ENCODE peak calls at places on chromosomes 3 and 15, in seven cellular contexts. Y, R, J, S, L, A and Q are unnamed samples.

GRCh38 chr3:46489406-46489805 is 8.4 kb upstream of the RTP3 start:
- DNase-seq in R (no peak), Y (no peak), A (no peak), S (no peak), L (no peak), J (no peak), Q (peak; percentile 25)

GRCh38 chr3:52507359-52507758 is 12.2 kb downstream of the STAB1 start:
- DNase-seq in R (peak; percentile 63), J (peak; percentile 41), L (no peak), A (no peak), Y (no peak), S (no peak), Q (no peak)

GRCh38 chr15:36252117-36252711 is 327.2 kb upstream of the CDIN1 start:
- DNase-seq in Y (no peak), S (no peak), J (no peak), A (no peak), R (peak; percentile 1), L (no peak), Q (no peak)

GRCh38 chr3:58482917-58483636 is 8.8 kb upstream of the KCTD6 start:
- DNase-seq in S (no peak), L (no peak), J (no peak), A (no peak), R (no peak), Y (no peak), Q (no peak)

GRCh38 chr3:53170325-53171108 is 9.5 kb downstream of the PRKCD start:
- DNase-seq in Y (no peak), R (peak; percentile 51), A (no peak), L (no peak), J (no peak), S (no peak), Q (peak; percentile 66)

GRCh38 chr3:122754867-122755835 is 38.5 kb downstream of the HSPBAP1 start:
- DNase-seq in Y (no peak), S (peak; percentile 15), R (peak; percentile 51), A (no peak), L (no peak), J (peak; percentile 67), Q (no peak)

GRCh38 chr3:30770387-30770786 is 124.1 kb downstream of the GADL1 start:
- DNase-seq in R (peak; percentile 82), L (no peak), J (peak; percentile 66), A (no peak), S (no peak), Y (peak; percentile 52), Q (peak; percentile 21)

GRCh38 chr3:134976948-134977347 is 181.9 kb downstream of the EPHB1 start:
- DNase-seq in R (no peak), Y (no peak), J (no peak), L (no peak), A (no peak), S (no peak), Q (no peak)

GRCh38 chr3:12371525-12372140 is 82.8 kb downstream of the PPARG start:
- DNase-seq in S (no peak), L (no peak), A (no peak), R (no peak), Y (no peak), J (no peak), Q (no peak)

GRCh38 chr15:78934063-78935023 is 10.5 kb downstream of the CTSH start:
- DNase-seq in R (no peak), L (no peak), S (no peak), A (no peak), Y (no peak), J (no peak), Q (peak; percentile 58)
- TF ChIP-seq EP300 in R (no peak), L (no peak), S (no peak), A (no peak), Y (no peak), J (no peak), Q (no peak)

GRCh38 chr3:104437131-104437750 is 929.5 kb upstream of the ALCAM start:
- DNase-seq in S (no peak), Y (no peak), A (no peak), J (peak; percentile 55), R (no peak), L (no peak), Q (no peak)
- TF ChIP-seq EP300 in S (no peak), Y (no peak), A (no peak), J (no peak), R (no peak), L (no peak), Q (no peak)

GRCh38 chr15:49605588-49605987 is 15.0 kb downstream of the FAM227B start:
- DNase-seq in J (no peak), S (no peak), R (no peak), L (no peak), A (no peak), Y (no peak), Q (no peak)

GRCh38 chr15:49610166-49610918 is 10.3 kb downstream of the FAM227B start:
- DNase-seq in S (no peak), J (no peak), A (no peak), Y (no peak), R (no peak), L (no peak), Q (no peak)

GRCh38 chr15:49604625-49605409 is 15.8 kb downstream of the FAM227B start:
- DNase-seq in R (no peak), S (no peak), L (no peak), J (no peak), Y (no peak), A (no peak), Q (no peak)

GRCh38 chr15:49606594-49606993 is 14.0 kb downstream of the FAM227B start:
- DNase-seq in A (no peak), R (no peak), S (no peak), Y (no peak), J (no peak), L (no peak), Q (no peak)
- TF ChIP-seq EP300 in A (no peak), R (no peak), S (no peak), Y (no peak), J (no peak), L (no peak), Q (no peak)

GRCh38 chr3:42176635-42177034 is 85.5 kb downstream of the TRAK1 start:
- DNase-seq in A (no peak), Y (no peak), J (no peak), R (no peak), L (no peak), S (no peak), Q (no peak)
- TF ChIP-seq EP300 in A (no peak), Y (no peak), J (no peak), R (no peak), L (no peak), S (no peak), Q (no peak)

DNA sequence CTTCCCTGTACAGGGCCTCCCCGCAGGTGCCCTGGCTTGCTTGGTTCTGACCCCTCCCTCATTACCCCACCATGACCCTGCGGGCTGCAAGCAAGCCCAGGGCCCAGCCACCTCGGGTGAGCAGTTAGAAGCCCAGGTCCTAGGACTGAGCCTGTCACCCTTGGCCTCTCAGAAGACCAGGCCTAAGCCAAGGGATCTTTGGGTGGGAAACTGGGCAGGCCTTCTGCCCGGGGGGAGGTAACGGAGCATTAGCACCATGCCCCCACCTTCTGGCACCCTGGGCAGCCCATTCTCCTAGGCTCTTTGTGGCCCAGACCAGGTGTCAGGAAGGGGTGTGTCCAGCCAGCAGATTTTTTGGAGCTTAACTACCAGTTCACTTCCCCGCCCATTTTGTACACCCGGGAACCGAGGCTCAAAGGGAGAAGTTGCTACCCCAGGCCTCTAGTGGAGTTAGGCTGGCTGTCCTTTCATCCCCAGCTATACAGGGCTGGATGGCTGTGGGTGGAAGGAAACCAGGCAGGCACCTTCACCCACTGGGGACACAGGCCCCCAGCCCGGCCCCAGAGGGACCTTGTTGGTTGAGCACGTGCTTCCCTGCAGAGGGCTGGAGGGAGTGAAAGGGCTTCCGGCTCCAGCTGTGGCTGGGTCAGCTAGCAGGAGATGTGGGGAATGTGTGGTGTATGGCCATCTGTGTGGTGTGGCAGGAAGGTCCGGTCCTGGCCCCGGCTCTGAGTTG is 1.4 kb downstream of the CSK start:
- DNase-seq in L (no peak), R (no peak), J (no peak), S (peak; percentile 52), A (no peak), Y (no peak), Q (peak; percentile 57)
- TF ChIP-seq EP300 in L (no peak), R (no peak), J (no peak), S (no peak), A (no peak), Y (no peak), Q (no peak)

DNA sequence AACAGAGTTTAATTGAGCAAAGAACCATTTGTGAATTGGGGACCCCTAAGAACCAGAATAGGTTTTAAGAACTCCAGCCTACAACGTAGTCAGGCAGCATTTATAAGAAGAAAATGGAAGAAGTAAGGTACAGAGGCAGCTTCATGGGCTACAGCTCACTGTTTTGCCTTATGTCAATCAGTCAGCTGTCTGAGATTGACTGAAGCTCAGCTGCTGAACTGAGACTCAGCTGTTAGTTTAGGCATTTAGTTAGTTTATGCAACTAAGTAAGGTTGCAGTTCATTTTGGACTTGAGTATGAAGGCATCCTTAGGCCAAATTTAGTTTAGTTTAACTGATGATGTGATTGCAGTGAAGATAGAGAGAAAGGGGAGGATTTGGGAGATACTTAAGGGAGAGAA is 34.1 kb upstream of the RASA2 start:
- DNase-seq in A (no peak), Y (no peak), J (no peak), R (no peak), L (no peak), S (no peak), Q (no peak)
- TF ChIP-seq EP300 in A (no peak), Y (no peak), J (no peak), R (no peak), L (no peak), S (no peak), Q (no peak)

GRCh38 chr15:91472316-91472756 is 372.3 kb downstream of the SV2B start:
- DNase-seq in A (no peak), S (no peak), R (no peak), J (no peak), Y (no peak), L (no peak), Q (no peak)

GRCh38 chr15:91480426-91480825 is 373.1 kb upstream of the SLCO3A1 start:
- DNase-seq in S (no peak), J (no peak), R (no peak), Y (no peak), L (no peak), A (no peak), Q (no peak)

GRCh38 chr15:91478717-91479191 is 374.8 kb upstream of the SLCO3A1 start:
- DNase-seq in A (no peak), L (no peak), S (peak; percentile 55), Y (no peak), J (no peak), R (no peak), Q (no peak)

GRCh38 chr15:91473894-91474293 is 373.8 kb downstream of the SV2B start:
- DNase-seq in S (no peak), Y (no peak), L (no peak), R (no peak), J (no peak), A (no peak), Q (no peak)

DNA sequence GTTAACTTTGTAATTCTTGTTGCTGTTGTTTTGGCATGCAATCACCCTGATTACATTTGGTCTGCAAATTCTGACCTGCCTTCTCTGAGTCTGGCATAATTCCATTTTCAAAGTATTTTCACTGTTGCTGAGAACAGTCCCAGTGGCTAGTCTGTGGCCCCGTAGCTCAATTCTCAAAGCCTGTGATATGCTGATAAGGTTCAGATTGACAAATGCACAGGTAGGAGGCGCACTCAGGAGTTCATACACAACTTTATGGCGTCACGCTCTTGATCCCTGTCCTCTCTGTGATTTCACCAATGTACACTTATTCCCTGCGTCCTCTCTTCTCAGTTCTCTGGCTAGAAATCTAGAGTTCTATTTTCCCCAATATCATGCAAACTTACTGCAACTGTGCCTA is 376.6 kb upstream of the SLCO3A1 start:
- DNase-seq in R (no peak), A (no peak), S (peak; percentile 32), J (no peak), Y (no peak), L (no peak), Q (no peak)
- TF ChIP-seq EP300 in R (no peak), A (no peak), S (peak; percentile 66), J (no peak), Y (no peak), L (no peak), Q (no peak)